ENCODE peak calls at places on chromosome 10, in six cellular contexts. E is SK-N-SH, I is A549, J is HepG2, N is K562, D is GM12878. X is an unnamed sample.

GRCh38 chr10:97243836-97244235 is 48.6 kb downstream of the ARHGAP19 start:
- DNase-seq in J (no peak), E (no peak), I (no peak), N (no peak), D (no peak), X (no peak)

GRCh38 chr10:97422921-97423420 is 3.0 kb upstream of the PGAM1 start:
- DNase-seq in N (no peak), E (no peak), J (no peak), D (no peak), I (no peak), X (peak)

GRCh38 chr10:123645016-123645415 is 21.1 kb upstream of the GPR26 start:
- DNase-seq in E (no peak), N (no peak), D (no peak), J (no peak), I (no peak), X (no peak)

GRCh38 chr10:125002044-125002422 is 60.1 kb downstream of the ZRANB1 start:
- DNase-seq in E (no peak), I (no peak), N (no peak), D (no peak), J (no peak), X (no peak)

GRCh38 chr10:60816624-60817023 is 38.3 kb downstream of the CDK1 start:
- DNase-seq in I (peak), D (peak), N (peak), E (peak), J (peak), X (peak)

GRCh38 chr10:68696018-68696417 is 25.0 kb upstream of the CCAR1 start:
- DNase-seq in D (no peak), E (no peak), J (no peak), N (no peak), I (no peak), X (peak)

GRCh38 chr10:97778452-97779302 is 6.9 kb upstream of the SFRP5 start:
- DNase-seq in I (no peak), N (no peak), J (no peak), E (no peak), D (no peak), X (no peak)

GRCh38 chr10:91108820-91109219 is 111.6 kb upstream of the PCGF5 start:
- DNase-seq in I (no peak), J (no peak), D (no peak), E (no peak), N (no peak), X (no peak)

GRCh38 chr10:70914316-70914864 is 26.0 kb upstream of the PCBD1 start:
- DNase-seq in D (no peak), J (no peak), N (no peak), E (no peak), I (no peak), X (no peak)

GRCh38 chr10:25875555-25876165 is 58.4 kb upstream of the MYO3A start:
- DNase-seq in N (peak), E (peak), D (peak), J (peak), I (peak), X (peak)

GRCh38 chr10:80460399-80461207 is 6.5 kb downstream of the TSPAN14 start:
- DNase-seq in J (peak), E (no peak), D (no peak), I (no peak), N (peak), X (peak)

GRCh38 chr10:30755474-30755873 is 125.9 kb upstream of the LYZL2 start:
- DNase-seq in D (no peak), J (no peak), N (no peak), E (no peak), I (no peak), X (peak)

GRCh38 chr10:70455213-70455630 is 13.7 kb upstream of the NODAL start:
- DNase-seq in I (no peak), D (no peak), J (peak), E (no peak), N (no peak), X (no peak)

GRCh38 chr10:14748471-14748870 is 26.2 kb downstream of the FAM107B start:
- DNase-seq in I (peak), N (no peak), J (no peak), E (no peak), D (no peak), X (no peak)

GRCh38 chr10:9302142-9302746 is 1247.8 kb downstream of the GATA3 start:
- DNase-seq in E (no peak), I (peak), J (peak), N (peak), D (no peak), X (peak)

GRCh38 chr10:89351402-89352038 is 23.7 kb downstream of the IFIT3 start:
- DNase-seq in N (no peak), E (no peak), I (no peak), D (peak), J (no peak), X (peak)

GRCh38 chr10:113869789-113870188 is 15.3 kb downstream of the NHLRC2 start:
- DNase-seq in N (no peak), D (no peak), E (no peak), I (no peak), J (no peak), X (no peak)

GRCh38 chr10:69968830-69969229 is 83.8 kb upstream of the MACROH2A2 start:
- DNase-seq in J (peak), I (peak), D (no peak), E (peak), N (peak), X (peak)

GRCh38 chr10:21524526-21525366 is 736 bp downstream of the SKIDA1 start:
- DNase-seq in N (peak), E (no peak), J (peak), I (peak), D (no peak), X (peak)

GRCh38 chr10:46223626-46224413 is 63.0 kb upstream of the ANTXRL start:
- DNase-seq in N (no peak), J (no peak), I (no peak), D (no peak), E (no peak), X (no peak)

GRCh38 chr10:11530806-11531205 is 80.6 kb downstream of the USP6NL start:
- DNase-seq in N (no peak), J (no peak), E (no peak), D (no peak), I (no peak), X (no peak)

GRCh38 chr10:72612203-72612826 is 13.6 kb downstream of the MICU1 start:
- DNase-seq in J (no peak), N (no peak), E (peak), D (no peak), I (no peak), X (no peak)

GRCh38 chr10:16520900-16521299 is 779 bp downstream of the C1QL3 start:
- DNase-seq in I (no peak), J (no peak), N (no peak), E (peak), D (no peak), X (peak)

GRCh38 chr10:79400567-79401004 is 44.8 kb downstream of the ZCCHC24 start:
- DNase-seq in J (peak), E (peak), D (no peak), N (peak), I (peak), X (no peak)

GRCh38 chr10:117363027-117363426 is 12.2 kb downstream of the PDZD8 start:
- DNase-seq in N (no peak), D (no peak), J (no peak), I (no peak), E (no peak), X (peak)

GRCh38 chr10:102131286-102132170 is 1.3 kb upstream of the PPRC1 start:
- DNase-seq in N (no peak), J (peak), E (no peak), I (no peak), D (no peak), X (peak)

GRCh38 chr10:18608581-18608980 is 42.8 kb downstream of the NSUN6 start:
- DNase-seq in D (no peak), I (peak), J (no peak), N (no peak), E (no peak), X (no peak)

GRCh38 chr10:79582096-79582495 is 21.9 kb upstream of the SFTPA2 start:
- DNase-seq in J (no peak), E (no peak), I (no peak), N (no peak), D (no peak), X (no peak)

GRCh38 chr10:22339761-22340361 is 5.4 kb upstream of the SPAG6 start:
- DNase-seq in E (peak), N (no peak), I (no peak), J (no peak), D (no peak), X (no peak)

GRCh38 chr10:64344211-64344610 is 823.0 kb downstream of the REEP3 start:
- DNase-seq in N (no peak), I (no peak), D (no peak), E (no peak), J (no peak), X (no peak)

GRCh38 chr10:28532223-28532508 is 752 bp upstream of the WAC start:
- DNase-seq in D (no peak), N (peak), J (peak), I (no peak), E (no peak), X (no peak)

GRCh38 chr10:108789911-108790310 is 1133.4 kb downstream of the XPNPEP1 start:
- DNase-seq in I (no peak), E (no peak), N (no peak), J (no peak), D (peak), X (peak)

GRCh38 chr10:116802876-116803275 is 46.4 kb upstream of the ENO4 start:
- DNase-seq in N (no peak), D (no peak), I (no peak), J (no peak), E (no peak), X (no peak)

GRCh38 chr10:116702165-116702564 is 40.2 kb downstream of the HSPA12A start:
- DNase-seq in J (no peak), N (no peak), E (no peak), I (no peak), D (no peak), X (no peak)

GRCh38 chr10:1399431-1400120 is 337.7 kb downstream of the ADARB2 start:
- DNase-seq in I (no peak), J (no peak), D (no peak), E (peak), N (no peak), X (no peak)

GRCh38 chr10:86292462-86293322 is 73.9 kb downstream of the GRID1 start:
- DNase-seq in I (no peak), J (no peak), D (no peak), E (peak), N (no peak), X (no peak)

GRCh38 chr10:130340816-130341215 is 204.6 kb downstream of the GLRX3 start:
- DNase-seq in N (no peak), D (no peak), J (no peak), I (no peak), E (no peak), X (no peak)

GRCh38 chr10:78211476-78212110 is 177.9 kb downstream of the RPS24 start:
- DNase-seq in J (peak), E (peak), I (peak), N (peak), D (no peak), X (peak)

GRCh38 chr10:78209987-78210386 is 176.3 kb downstream of the RPS24 start:
- DNase-seq in E (no peak), D (no peak), N (no peak), I (no peak), J (no peak), X (no peak)

GRCh38 chr10:78210976-78211375 is 177.3 kb downstream of the RPS24 start:
- DNase-seq in J (no peak), N (no peak), I (no peak), E (no peak), D (no peak), X (no peak)

GRCh38 chr10:78212134-78212785 is 178.6 kb downstream of the RPS24 start:
- DNase-seq in J (no peak), D (no peak), I (no peak), E (peak), N (peak), X (no peak)

DNA sequence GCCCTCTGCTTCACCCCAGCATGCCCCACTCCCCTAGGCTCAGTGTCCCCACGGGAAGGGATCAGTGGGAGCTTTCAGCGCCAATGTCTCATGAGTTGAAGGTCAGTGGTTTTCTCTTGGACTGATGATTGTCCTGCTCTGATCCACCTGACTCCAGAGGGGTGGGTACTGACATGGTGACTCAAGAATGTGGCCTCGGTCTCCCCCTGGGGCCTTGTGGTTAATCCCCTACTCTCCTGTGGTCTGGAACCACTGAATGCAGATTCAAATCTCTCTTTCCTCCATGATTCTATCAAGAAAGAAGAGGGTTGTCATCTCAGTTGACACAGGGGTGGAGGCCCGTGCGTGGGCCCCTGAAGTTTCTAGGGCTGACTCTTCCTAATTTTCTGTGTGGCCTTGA is 176.9 kb downstream of the RPS24 start:
- DNase-seq in I (no peak), E (no peak), J (no peak), D (no peak), N (no peak), X (no peak)
- TF ChIP-seq SMC3 in I (no peak), E (no peak), J (no peak), D (no peak), N (no peak), X (no peak)

GRCh38 chr10:82982110-82982608 is 1107.2 kb downstream of the NRG3 start:
- DNase-seq in J (no peak), D (no peak), N (no peak), E (no peak), I (peak), X (peak)
- TF ChIP-seq RFX5 in J (no peak), D (no peak), N (no peak), E (no peak), I (no peak), X (no peak)

DNA sequence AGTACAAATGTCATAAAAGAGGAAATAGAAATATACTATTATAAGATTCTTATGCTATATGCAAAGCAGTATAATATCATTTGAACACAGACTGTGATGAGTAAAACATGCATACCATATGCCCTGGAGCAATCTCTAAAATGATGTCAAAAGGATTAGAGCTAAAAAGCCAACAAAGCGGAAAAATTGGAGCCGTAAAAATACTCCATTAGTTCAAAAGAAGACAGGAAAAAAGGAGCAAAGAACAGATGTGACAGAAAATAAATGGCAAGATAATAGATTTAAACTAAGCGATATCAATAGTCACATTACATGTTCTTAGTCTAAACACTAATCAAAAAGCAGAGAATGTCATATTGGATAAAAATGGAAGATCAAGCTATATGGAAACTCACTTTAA is 191.0 kb upstream of the PLPP4 start:
- DNase-seq in E (no peak), D (no peak), J (no peak), N (no peak), I (no peak), X (no peak)
- TF ChIP-seq SMC3 in E (no peak), D (no peak), J (no peak), N (no peak), I (no peak), X (no peak)

GRCh38 chr10:100982916-100983830 is 4.1 kb downstream of the MRPL43 start:
- DNase-seq in N (no peak), J (no peak), D (no peak), I (no peak), E (no peak), X (no peak)

GRCh38 chr10:100986623-100986951 is 710 bp downstream of the MRPL43 start:
- DNase-seq in J (no peak), E (no peak), D (no peak), N (no peak), I (no peak), X (no peak)

GRCh38 chr10:100985336-100985735 is 2.0 kb downstream of the MRPL43 start:
- DNase-seq in E (no peak), J (peak), I (no peak), N (no peak), D (no peak), X (no peak)

GRCh38 chr10:100984670-100985177 is 2.6 kb downstream of the MRPL43 start:
- DNase-seq in J (no peak), I (no peak), E (no peak), N (no peak), D (no peak), X (no peak)

GRCh38 chr10:100983868-100984669 is 3.2 kb downstream of the MRPL43 start:
- DNase-seq in D (no peak), E (no peak), I (no peak), J (no peak), N (no peak), X (no peak)
- TF ChIP-seq RFX5 in D (no peak), E (no peak), I (no peak), J (no peak), N (no peak), X (no peak)

GRCh38 chr10:49649294-49649693 is 30.2 kb upstream of the C10orf53 start:
- DNase-seq in I (no peak), D (no peak), N (no peak), E (no peak), J (no peak), X (no peak)
- TF ChIP-seq SMC3 in I (no peak), D (no peak), N (no peak), E (no peak), J (no peak), X (no peak)

X was measured in IMR-90.